ENCODE peak calls at places on chromosomes 12 and 14, in six cellular contexts. E, X, F, O, R and I are unnamed samples. For H3K4me1, the result is how much of the 10 kb centered on the place peaks cover.

GRCh38 chr14:21902561-21903199 is 229.1 kb upstream of the OR4E1 start:
- DNase-seq in E (no peak), X (no peak), F (no peak), O (no peak), R (peak), I (no peak)

GRCh38 chr12:61412209-61412608 is 848.0 kb upstream of the USP15 start:
- DNase-seq in E (no peak), X (no peak), F (no peak), O (no peak), R (no peak), I (no peak)

GRCh38 chr14:32233292-32233691 is 30.2 kb upstream of the RNU6-8 start:
- DNase-seq in E (no peak), X (no peak), F (no peak), O (no peak), R (no peak), I (peak)

GRCh38 chr12:5329118-5329517 is 102.8 kb upstream of the NTF3 start:
- DNase-seq in E (no peak), X (no peak), F (no peak), O (no peak), R (no peak), I (no peak)

GRCh38 chr12:22802883-22803640 is 178.1 kb downstream of the ETNK1 start:
- DNase-seq in E (no peak), X (no peak), F (no peak), O (no peak), R (no peak), I (no peak)

GRCh38 chr14:69464829-69465228 is 19.7 kb upstream of the PLEKHD1 start:
- DNase-seq in E (no peak), X (no peak), F (no peak), O (no peak), R (no peak), I (peak)

GRCh38 chr12:62914443-62914909 is 20.5 kb downstream of the PPM1H start:
- DNase-seq in E (no peak), X (no peak), F (no peak), O (no peak), R (peak), I (no peak)

GRCh38 chr12:34393821-34394150 is 371.5 kb downstream of the ALG10 start:
- DNase-seq in E (no peak), X (no peak), F (peak), O (peak), R (no peak), I (no peak)

GRCh38 chr14:55782166-55782565 is 202.2 kb downstream of the KTN1 start:
- DNase-seq in E (no peak), X (no peak), F (no peak), O (no peak), R (no peak), I (peak)

GRCh38 chr12:115088328-115088994 is 404.5 kb upstream of the TBX3 start:
- DNase-seq in E (peak), X (no peak), F (no peak), O (no peak), R (no peak), I (no peak)

GRCh38 chr14:54665938-54666337 is 99.0 kb downstream of the SAMD4A start:
- DNase-seq in E (no peak), X (no peak), F (no peak), O (no peak), R (no peak), I (no peak)
- H3K4me1 ChIP-seq in E (under half), X (under half), F (under half), O (under half), R (under half), I (under half)

GRCh38 chr14:101926085-101926484 is 38.3 kb upstream of the DYNC1H1 start:
- DNase-seq in E (no peak), X (no peak), F (no peak), O (no peak), R (no peak), I (no peak)
- H3K4me1 ChIP-seq in E (under half), X (under half), F (under half), O (under half), R (under half), I (under half)

GRCh38 chr12:108637631-108638030 is 3.9 kb upstream of the SELPLG start:
- DNase-seq in E (no peak), X (no peak), F (no peak), O (no peak), R (no peak), I (no peak)
- H3K4me1 ChIP-seq in E (under half), X (under half), F (under half), O (under half), R (under half), I (under half)

GRCh38 chr12:108689314-108690190 is 41.8 kb downstream of the CORO1C start:
- DNase-seq in E (peak), X (peak), F (no peak), O (peak), R (no peak), I (peak)

GRCh38 chr12:108685469-108686247 is 45.7 kb downstream of the CORO1C start:
- DNase-seq in E (no peak), X (no peak), F (no peak), O (no peak), R (no peak), I (peak)

GRCh38 chr12:108683906-108684556 is 47.3 kb downstream of the CORO1C start:
- DNase-seq in E (no peak), X (no peak), F (no peak), O (no peak), R (no peak), I (no peak)

GRCh38 chr12:108690191-108690518 is 41.2 kb downstream of the CORO1C start:
- DNase-seq in E (no peak), X (no peak), F (no peak), O (no peak), R (no peak), I (no peak)

GRCh38 chr12:108686753-108687152 is 44.6 kb downstream of the CORO1C start:
- DNase-seq in E (no peak), X (no peak), F (no peak), O (no peak), R (no peak), I (no peak)
- H3K4me1 ChIP-seq in E (half or more), X (under half), F (under half), O (under half), R (under half), I (under half)